ENCODE peak calls at places on chromosome 16, in seven cellular contexts. One of them, this sample, is unnamed.
A peak's percentile ranks its signal among the peaks of the same experiment; 100 is the strongest.

GRCh38 chr16:27110524-27110896 is 43.8 kb downstream of the C16orf82 start:
- DNase-seq in cardiac muscle cell: no peak
- DNase-seq in left ventricle myocardium inferior: no peak
- DNase-seq in H9: no peak
- DNase-seq in prostate gland: no peak
- DNase-seq in colonic mucosa: no peak
- DNase-seq in uterus: no peak
- DNase-seq in this sample: no peak

GRCh38 chr16:81384006-81384405 is 60.6 kb upstream of the CMIP start:
- DNase-seq in left ventricle myocardium inferior: no peak
- DNase-seq in uterus: no peak
- DNase-seq in cardiac muscle cell: no peak
- DNase-seq in H9: no peak
- DNase-seq in prostate gland: peak; percentile 24
- DNase-seq in colonic mucosa: no peak
- DNase-seq in this sample: no peak

GRCh38 chr16:57700801-57701551 is 6.4 kb downstream of the DRC7 start:
- DNase-seq in prostate gland: no peak
- DNase-seq in H9: no peak
- DNase-seq in uterus: no peak
- DNase-seq in cardiac muscle cell: no peak
- DNase-seq in colonic mucosa: no peak
- DNase-seq in left ventricle myocardium inferior: no peak
- DNase-seq in this sample: no peak

GRCh38 chr16:1290032-1290431 is 19.4 kb upstream of the UBE2I start:
- DNase-seq in H9: no peak
- DNase-seq in left ventricle myocardium inferior: no peak
- DNase-seq in prostate gland: no peak
- DNase-seq in cardiac muscle cell: no peak
- DNase-seq in uterus: no peak
- DNase-seq in colonic mucosa: no peak
- DNase-seq in this sample: no peak

GRCh38 chr16:81973737-81974136 is 37.5 kb downstream of the SDR42E1 start:
- DNase-seq in prostate gland: no peak
- DNase-seq in cardiac muscle cell: no peak
- DNase-seq in H9: peak; percentile 90
- DNase-seq in uterus: no peak
- DNase-seq in colonic mucosa: no peak
- DNase-seq in left ventricle myocardium inferior: no peak
- DNase-seq in this sample: no peak

GRCh38 chr16:20938426-20938825 is 37.9 kb downstream of the LYRM1 start:
- DNase-seq in left ventricle myocardium inferior: no peak
- DNase-seq in cardiac muscle cell: no peak
- DNase-seq in H9: no peak
- DNase-seq in uterus: no peak
- DNase-seq in prostate gland: no peak
- DNase-seq in colonic mucosa: no peak
- DNase-seq in this sample: no peak

GRCh38 chr16:27748868-27749546 is 199.1 kb downstream of the KATNIP start:
- DNase-seq in cardiac muscle cell: peak; percentile 71
- DNase-seq in left ventricle myocardium inferior: peak; percentile 21
- DNase-seq in H9: peak; percentile 75
- DNase-seq in prostate gland: peak; percentile 58
- DNase-seq in uterus: peak; percentile 30
- DNase-seq in colonic mucosa: peak; percentile 79
- DNase-seq in this sample: no peak

GRCh38 chr16:70675851-70676513 is 9.9 kb downstream of the MTSS2 start:
- DNase-seq in left ventricle myocardium inferior: peak; percentile 40
- DNase-seq in prostate gland: no peak
- DNase-seq in uterus: no peak
- DNase-seq in colonic mucosa: no peak
- DNase-seq in cardiac muscle cell: no peak
- DNase-seq in H9: no peak
- DNase-seq in this sample: peak; percentile 64

GRCh38 chr16:47924950-47925349 is 230.8 kb downstream of the ABCC12 start:
- DNase-seq in H9: no peak
- DNase-seq in prostate gland: no peak
- DNase-seq in uterus: no peak
- DNase-seq in left ventricle myocardium inferior: no peak
- DNase-seq in colonic mucosa: no peak
- DNase-seq in cardiac muscle cell: no peak
- DNase-seq in this sample: no peak

GRCh38 chr16:70688266-70688742 is 2.5 kb upstream of the MTSS2 start:
- DNase-seq in left ventricle myocardium inferior: peak; percentile 70
- DNase-seq in colonic mucosa: peak; percentile 58
- DNase-seq in prostate gland: peak; percentile 63
- DNase-seq in H9: no peak
- DNase-seq in cardiac muscle cell: peak; percentile 68
- DNase-seq in uterus: peak; percentile 76
- DNase-seq in this sample: peak; percentile 68

GRCh38 chr16:67277294-67277998 is 1.9 kb upstream of the PLEKHG4 start:
- DNase-seq in colonic mucosa: peak; percentile 36
- DNase-seq in uterus: peak; percentile 69
- DNase-seq in H9: no peak
- DNase-seq in prostate gland: no peak
- DNase-seq in cardiac muscle cell: no peak
- DNase-seq in left ventricle myocardium inferior: no peak
- DNase-seq in this sample: peak; percentile 85

GRCh38 chr16:67995423-67995822 is 3.9 kb downstream of the DPEP2 start:
- DNase-seq in cardiac muscle cell: no peak
- DNase-seq in uterus: no peak
- DNase-seq in colonic mucosa: no peak
- DNase-seq in left ventricle myocardium inferior: no peak
- DNase-seq in prostate gland: no peak
- DNase-seq in H9: no peak
- DNase-seq in this sample: no peak

GRCh38 chr16:83830769-83831450 is 23.1 kb downstream of the HSBP1 start:
- DNase-seq in cardiac muscle cell: no peak
- DNase-seq in prostate gland: no peak
- DNase-seq in left ventricle myocardium inferior: no peak
- DNase-seq in uterus: no peak
- DNase-seq in colonic mucosa: no peak
- DNase-seq in H9: no peak
- DNase-seq in this sample: no peak

GRCh38 chr16:53216798-53217197 is 162.0 kb downstream of the CHD9 start:
- DNase-seq in uterus: no peak
- DNase-seq in cardiac muscle cell: no peak
- DNase-seq in H9: no peak
- DNase-seq in colonic mucosa: no peak
- DNase-seq in left ventricle myocardium inferior: no peak
- DNase-seq in prostate gland: no peak
- DNase-seq in this sample: no peak

GRCh38 chr16:50742521-50743150 is 750 bp downstream of the CYLD start:
- DNase-seq in prostate gland: no peak
- DNase-seq in left ventricle myocardium inferior: peak; percentile 29
- DNase-seq in cardiac muscle cell: no peak
- DNase-seq in colonic mucosa: peak; percentile 29
- DNase-seq in H9: no peak
- DNase-seq in uterus: no peak
- DNase-seq in this sample: peak; percentile 31

GRCh38 chr16:50183316-50183715 is 30.2 kb downstream of the TENT4B start:
- DNase-seq in cardiac muscle cell: no peak
- DNase-seq in left ventricle myocardium inferior: no peak
- DNase-seq in colonic mucosa: no peak
- DNase-seq in prostate gland: no peak
- DNase-seq in H9: no peak
- DNase-seq in uterus: no peak
- DNase-seq in this sample: no peak

GRCh38 chr16:88760424-88761142 is 24.4 kb downstream of the PIEZO1 start:
- DNase-seq in colonic mucosa: peak; percentile 77
- DNase-seq in prostate gland: peak; percentile 84
- DNase-seq in H9: no peak
- DNase-seq in left ventricle myocardium inferior: no peak
- DNase-seq in uterus: no peak
- DNase-seq in cardiac muscle cell: no peak
- DNase-seq in this sample: no peak

GRCh38 chr16:28103516-28104170 is 40.1 kb upstream of the GSG1L start:
- DNase-seq in left ventricle myocardium inferior: no peak
- DNase-seq in colonic mucosa: no peak
- DNase-seq in cardiac muscle cell: no peak
- DNase-seq in prostate gland: no peak
- DNase-seq in H9: no peak
- DNase-seq in uterus: no peak
- DNase-seq in this sample: no peak

DNA sequence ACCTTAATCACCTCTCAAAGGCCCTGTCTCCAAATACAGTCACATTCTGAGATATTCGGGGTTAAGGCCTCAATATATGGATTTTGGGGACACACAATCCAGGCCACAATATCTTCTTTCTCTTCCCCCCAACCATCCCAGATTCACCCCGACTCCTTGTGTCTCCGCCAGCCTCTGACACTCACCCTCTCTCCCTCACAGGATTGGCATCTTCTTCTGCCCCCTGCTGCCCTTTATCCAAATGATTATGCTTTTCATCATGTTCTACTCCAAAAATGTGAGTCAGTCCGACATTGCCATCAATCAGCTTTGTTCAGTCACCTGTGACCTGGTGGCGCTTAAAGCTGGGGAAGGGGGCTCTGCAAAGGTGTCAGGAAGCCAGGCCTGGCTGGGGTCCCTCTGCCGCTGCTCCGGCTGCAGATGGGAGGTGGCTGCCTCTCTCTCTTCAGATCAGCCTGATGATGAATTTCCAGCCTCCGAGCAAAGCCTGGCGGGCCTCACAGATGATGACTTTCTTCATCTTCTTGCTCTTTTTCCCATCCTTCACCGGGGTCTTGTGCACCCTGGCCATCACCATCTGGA is 35.1 kb downstream of the GDE1 start:
- DNase-seq in left ventricle myocardium inferior: no peak
- DNase-seq in H9: no peak
- DNase-seq in prostate gland: no peak
- DNase-seq in uterus: no peak
- DNase-seq in colonic mucosa: no peak
- DNase-seq in cardiac muscle cell: no peak
- DNase-seq in this sample: no peak
- TF ChIP-seq CTCF in left ventricle myocardium inferior: no peak
- TF ChIP-seq CTCF in H9: no peak
- TF ChIP-seq CTCF in prostate gland: no peak
- TF ChIP-seq CTCF in uterus: no peak
- TF ChIP-seq CTCF in colonic mucosa: no peak
- TF ChIP-seq CTCF in cardiac muscle cell: no peak
- TF ChIP-seq CTCF in this sample: no peak

DNA sequence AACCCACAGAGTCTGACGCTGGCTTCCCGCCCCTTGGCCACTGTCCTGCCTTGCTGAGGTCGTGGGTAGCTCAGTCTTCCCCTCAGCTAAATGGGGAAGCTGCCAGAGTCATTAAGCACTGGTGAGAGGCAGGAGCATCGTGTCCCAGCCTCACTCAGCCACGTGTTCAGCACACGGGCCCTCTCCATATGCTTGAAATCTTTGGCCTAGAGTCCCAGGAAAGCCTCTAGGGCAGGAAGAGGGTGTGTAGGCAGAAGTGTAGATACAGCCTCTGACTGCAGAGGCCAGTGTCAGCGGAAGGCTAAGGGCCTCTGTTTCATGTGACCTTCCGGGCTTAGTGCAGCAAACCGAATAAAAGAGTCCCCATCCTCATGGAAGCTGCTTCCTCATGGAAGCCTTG is 4.1 kb downstream of the DHODH start:
- DNase-seq in prostate gland: no peak
- DNase-seq in H9: no peak
- DNase-seq in cardiac muscle cell: no peak
- DNase-seq in left ventricle myocardium inferior: no peak
- DNase-seq in colonic mucosa: no peak
- DNase-seq in uterus: no peak
- DNase-seq in this sample: no peak
- H3K27ac ChIP-seq in prostate gland: no peak overlapping the region
- H3K27ac ChIP-seq in H9: no peak overlapping the region
- H3K27ac ChIP-seq in cardiac muscle cell: no peak overlapping the region
- H3K27ac ChIP-seq in left ventricle myocardium inferior: peak overlapping the region; percentile 83
- H3K27ac ChIP-seq in colonic mucosa: no peak overlapping the region
- H3K27ac ChIP-seq in uterus: no peak overlapping the region
- H3K27ac ChIP-seq in this sample: no peak overlapping the region

GRCh38 chr16:3059041-3059722 is 6.3 kb upstream of the IL32 start:
- DNase-seq in prostate gland: peak; percentile 72
- DNase-seq in H9: peak; percentile 92
- DNase-seq in uterus: peak; percentile 86
- DNase-seq in colonic mucosa: peak; percentile 92
- DNase-seq in left ventricle myocardium inferior: peak; percentile 90
- DNase-seq in cardiac muscle cell: peak; percentile 93
- DNase-seq in this sample: peak; percentile 90

GRCh38 chr16:3057181-3058166 is 8.0 kb upstream of the IL32 start:
- DNase-seq in left ventricle myocardium inferior: no peak
- DNase-seq in cardiac muscle cell: no peak
- DNase-seq in colonic mucosa: no peak
- DNase-seq in H9: no peak
- DNase-seq in prostate gland: no peak
- DNase-seq in uterus: no peak
- DNase-seq in this sample: no peak

GRCh38 chr16:3059723-3060242 is 5.7 kb upstream of the IL32 start:
- DNase-seq in uterus: no peak
- DNase-seq in H9: no peak
- DNase-seq in cardiac muscle cell: no peak
- DNase-seq in prostate gland: no peak
- DNase-seq in left ventricle myocardium inferior: no peak
- DNase-seq in colonic mucosa: no peak
- DNase-seq in this sample: no peak

GRCh38 chr16:3056336-3057180 is 8.9 kb upstream of the IL32 start:
- DNase-seq in prostate gland: no peak
- DNase-seq in left ventricle myocardium inferior: no peak
- DNase-seq in colonic mucosa: no peak
- DNase-seq in uterus: no peak
- DNase-seq in H9: no peak
- DNase-seq in cardiac muscle cell: no peak
- DNase-seq in this sample: no peak

DNA sequence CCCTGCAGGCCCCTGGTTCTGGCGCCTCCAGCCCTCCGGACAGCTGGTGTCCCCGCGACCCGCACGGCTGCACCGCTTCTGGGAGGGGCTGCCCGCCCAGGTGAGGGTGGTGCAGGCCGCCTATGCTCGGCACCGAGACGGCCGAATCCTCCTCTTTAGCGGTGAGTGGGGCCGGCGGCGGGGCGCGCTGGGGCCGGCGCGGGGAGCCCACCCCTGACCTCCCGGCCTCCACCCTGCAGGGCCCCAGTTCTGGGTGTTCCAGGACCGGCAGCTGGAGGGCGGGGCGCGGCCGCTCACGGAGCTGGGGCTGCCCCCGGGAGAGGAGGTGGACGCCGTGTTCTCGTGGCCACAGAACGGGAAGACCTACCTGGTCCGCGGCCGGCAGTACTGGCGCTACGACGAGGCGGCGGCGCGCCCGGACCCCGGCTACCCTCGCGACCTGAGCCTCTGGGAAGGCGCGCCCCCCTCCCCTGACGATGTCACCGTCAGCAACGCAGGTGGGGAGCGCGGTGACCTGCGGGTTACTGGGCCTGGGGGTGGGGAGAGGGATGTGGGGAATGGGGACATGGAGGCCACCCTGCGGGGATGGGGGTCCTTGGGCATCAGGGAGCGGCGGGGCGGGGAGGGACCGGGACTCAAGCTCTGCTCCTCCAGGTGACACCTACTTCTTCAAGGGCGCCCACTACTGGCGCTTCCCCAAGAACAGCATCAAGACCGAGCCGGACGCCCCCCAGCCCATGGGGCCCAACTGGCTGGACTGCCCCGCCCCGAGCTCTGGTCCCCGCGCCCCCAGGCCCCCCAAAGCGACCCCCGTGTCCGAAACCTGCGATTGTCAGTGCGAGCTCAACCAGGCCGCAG is 7.0 kb upstream of the IL32 start:
- DNase-seq in colonic mucosa: peak; percentile 78
- DNase-seq in prostate gland: peak; percentile 47
- DNase-seq in H9: peak; percentile 85
- DNase-seq in left ventricle myocardium inferior: peak; percentile 44
- DNase-seq in cardiac muscle cell: peak; percentile 59
- DNase-seq in uterus: no peak
- DNase-seq in this sample: peak; percentile 40
- TF ChIP-seq CTCF in colonic mucosa: no peak
- TF ChIP-seq CTCF in prostate gland: no peak
- TF ChIP-seq CTCF in H9: peak; percentile 33
- TF ChIP-seq CTCF in left ventricle myocardium inferior: no peak
- TF ChIP-seq CTCF in cardiac muscle cell: no peak
- TF ChIP-seq CTCF in uterus: no peak
- TF ChIP-seq CTCF in this sample: no peak

GRCh38 chr16:2388875-2389433 is 40.3 kb upstream of the CCNF start:
- DNase-seq in left ventricle myocardium inferior: no peak
- DNase-seq in cardiac muscle cell: no peak
- DNase-seq in colonic mucosa: peak; percentile 17
- DNase-seq in uterus: no peak
- DNase-seq in H9: no peak
- DNase-seq in prostate gland: peak; percentile 58
- DNase-seq in this sample: no peak
- H3K27ac ChIP-seq in left ventricle myocardium inferior: no peak overlapping the region
- H3K27ac ChIP-seq in cardiac muscle cell: no peak overlapping the region
- H3K27ac ChIP-seq in colonic mucosa: no peak overlapping the region
- H3K27ac ChIP-seq in uterus: no peak overlapping the region
- H3K27ac ChIP-seq in H9: no peak overlapping the region
- H3K27ac ChIP-seq in prostate gland: no peak overlapping the region
- H3K27ac ChIP-seq in this sample: no peak overlapping the region

This sample was measured in tibial artery.